ENCODE peak calls at places on chromosome 14, in ten cellular contexts. F, A, Y, B, S, G, M, V, W and Z are unnamed samples.

GRCh38 chr14:71529855-71530254 is 402.4 kb upstream of the RGS6 start:
- DNase-seq in V (no peak), G (no peak), M (peak; percentile 51), F (peak; percentile 12), S (no peak), Y (no peak), B (no peak), A (peak; percentile 82), W (no peak), Z (peak; percentile 20)

GRCh38 chr14:32201816-32202467 is at the start of gene RNU6-7:
- DNase-seq in V (no peak), S (no peak), A (no peak), M (no peak), Y (peak; percentile 20), W (peak; percentile 66), B (no peak), G (no peak), F (no peak), Z (peak; percentile 31)

GRCh38 chr14:88281447-88281846 is 41.6 kb downstream of the KCNK10 start:
- DNase-seq in F (no peak), S (no peak), A (no peak), M (no peak), G (no peak), W (no peak), Y (no peak), V (no peak), B (no peak), Z (no peak)

GRCh38 chr14:31263485-31264133 is 56.0 kb upstream of the HECTD1 start:
- DNase-seq in M (peak; percentile 99), V (no peak), G (no peak), S (peak; percentile 88), F (peak; percentile 43), Y (no peak), A (peak; percentile 100), B (peak; percentile 92), W (no peak), Z (no peak)

GRCh38 chr14:41607966-41608663 is 1.4 kb downstream of the LRFN5 start:
- DNase-seq in S (peak; percentile 82), M (no peak), V (no peak), A (no peak), W (peak; percentile 28), G (no peak), F (no peak), Y (no peak), B (no peak), Z (peak; percentile 50)

GRCh38 chr14:42001436-42001835 is 394.8 kb downstream of the LRFN5 start:
- DNase-seq in V (no peak), M (no peak), S (no peak), Y (no peak), A (no peak), W (no peak), B (no peak), F (no peak), G (no peak), Z (no peak)

GRCh38 chr14:68669101-68669500 is 123.8 kb downstream of the ZFP36L1 start:
- DNase-seq in V (no peak), M (no peak), B (no peak), Y (no peak), S (peak; percentile 46), F (no peak), G (peak; percentile 69), W (no peak), A (no peak), Z (no peak)

GRCh38 chr14:76866469-76866868 is 40.3 kb downstream of the LRRC74A start:
- DNase-seq in A (no peak), S (no peak), V (no peak), G (no peak), M (no peak), F (no peak), B (no peak), W (no peak), Y (no peak), Z (no peak)

GRCh38 chr14:98270201-98270600 is 1001.8 kb downstream of the BCL11B start:
- DNase-seq in A (no peak), W (no peak), Y (no peak), M (no peak), V (no peak), S (no peak), G (no peak), F (no peak), B (peak; percentile 13), Z (no peak)

GRCh38 chr14:103862393-103862782 is 15.0 kb upstream of the PPP1R13B start:
- DNase-seq in B (no peak), V (no peak), M (no peak), W (no peak), A (peak; percentile 15), S (no peak), Y (no peak), F (no peak), G (no peak), Z (no peak)

GRCh38 chr14:56808314-56809201 is 1.7 kb downstream of the OTX2 start:
- DNase-seq in G (no peak), Y (no peak), V (no peak), F (no peak), W (no peak), B (no peak), A (no peak), M (no peak), S (no peak), Z (peak; percentile 42)

GRCh38 chr14:91354979-91355685 is 62.5 kb downstream of the CCDC88C start:
- DNase-seq in S (no peak), F (no peak), B (no peak), G (no peak), W (no peak), Y (no peak), M (no peak), V (peak; percentile 40), A (no peak), Z (peak; percentile 77)

GRCh38 chr14:56855891-56856461 is 45.7 kb upstream of the OTX2 start:
- DNase-seq in A (no peak), Y (no peak), B (no peak), M (no peak), G (no peak), V (peak; percentile 47), S (no peak), F (no peak), W (no peak), Z (no peak)

GRCh38 chr14:76203086-76204001 is 51.6 kb downstream of the GPATCH2L start:
- DNase-seq in W (no peak), Y (no peak), F (no peak), M (peak; percentile 75), A (peak; percentile 71), S (no peak), V (no peak), G (no peak), B (peak; percentile 85), Z (no peak)

GRCh38 chr14:55514819-55515470 is 65.1 kb upstream of the KTN1 start:
- DNase-seq in V (no peak), Y (no peak), S (no peak), A (peak; percentile 65), F (no peak), B (peak; percentile 48), G (no peak), M (peak; percentile 24), W (no peak), Z (no peak)

GRCh38 chr14:68815288-68816182 is 22.7 kb upstream of the ZFP36L1 start:
- DNase-seq in W (peak; percentile 74), M (no peak), Y (no peak), B (no peak), F (no peak), A (no peak), G (no peak), S (no peak), V (no peak), Z (no peak)

GRCh38 chr14:32933943-32934890 is 4.5 kb upstream of the NPAS3 start:
- DNase-seq in M (no peak), F (no peak), W (peak; percentile 50), S (no peak), G (no peak), B (no peak), V (peak; percentile 62), A (peak; percentile 29), Y (no peak), Z (peak; percentile 67)

GRCh38 chr14:69695664-69696527 is 71.0 kb upstream of the SRSF5 start:
- DNase-seq in V (no peak), S (peak; percentile 84), F (no peak), M (no peak), A (peak; percentile 50), W (peak; percentile 52), G (no peak), Y (no peak), B (no peak), Z (no peak)

GRCh38 chr14:90676859-90677258 is 139.4 kb downstream of the TTC7B start:
- DNase-seq in B (no peak), S (no peak), A (peak; percentile 18), G (no peak), F (no peak), M (no peak), W (no peak), Y (no peak), V (no peak), Z (no peak)

DNA sequence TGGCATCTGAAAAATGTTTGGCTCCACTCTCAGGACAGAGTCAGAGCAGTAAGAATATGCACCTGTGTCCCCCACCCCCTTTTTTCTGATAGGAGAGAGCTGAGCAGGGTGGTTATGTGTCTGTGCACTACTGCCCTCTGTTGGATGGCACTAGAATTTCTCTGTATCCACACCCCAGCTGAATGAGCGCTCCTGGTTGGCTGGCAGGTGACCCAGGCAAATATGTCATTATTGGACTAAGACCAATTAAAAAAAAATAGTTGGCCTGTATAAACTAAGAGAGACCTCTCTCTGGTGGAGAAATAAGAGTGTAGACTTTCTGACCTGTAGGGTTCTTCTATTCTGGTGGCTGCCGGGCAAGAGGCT is 107.0 kb downstream of the PTCSC3 start:
- DNase-seq in Y (no peak), W (no peak), V (peak; percentile 50), A (peak; percentile 32), M (no peak), G (no peak), F (no peak), S (no peak), B (peak; percentile 46), Z (peak; percentile 38)
- TF ChIP-seq CTCF in Y (peak; percentile 52), W (peak; percentile 7), V (peak; percentile 74), A (peak; percentile 65), M (peak; percentile 47), G (no peak), F (peak; percentile 11), S (no peak), B (peak; percentile 63), Z (peak; percentile 78)

GRCh38 chr14:64060648-64061096 is 207.9 kb downstream of the SYNE2 start:
- DNase-seq in F (no peak), B (peak; percentile 69), V (peak; percentile 28), S (no peak), W (no peak), A (no peak), Y (no peak), G (no peak), M (no peak), Z (peak; percentile 41)
- TF ChIP-seq CTCF in F (no peak), B (no peak), V (peak; percentile 62), S (no peak), W (peak; percentile 53), A (peak; percentile 48), Y (peak; percentile 43), G (no peak), M (peak; percentile 51), Z (peak; percentile 64)

GRCh38 chr14:62307844-62308243 is 545.6 kb downstream of the SNAPC1 start:
- DNase-seq in F (no peak), S (no peak), B (no peak), M (no peak), W (no peak), V (no peak), A (no peak), Y (no peak), G (no peak), Z (no peak)
- TF ChIP-seq CTCF in F (no peak), S (no peak), B (no peak), M (no peak), W (no peak), V (no peak), A (no peak), Y (no peak), G (no peak), Z (no peak)

GRCh38 chr14:24310666-24311604 is at the start of gene LTB4R:
- DNase-seq in W (peak; percentile 89), B (no peak), Y (peak; percentile 79), V (no peak), A (peak; percentile 71), G (peak; percentile 74), S (peak; percentile 93), F (no peak), M (no peak), Z (peak; percentile 82)
- TF ChIP-seq CTCF in W (peak; percentile 48), B (peak; percentile 70), Y (peak; percentile 67), V (no peak), A (no peak), G (peak; percentile 39), S (no peak), F (peak; percentile 44), M (peak; percentile 18), Z (no peak)